ENCODE peak calls at places on chromosome 20, in four cellular contexts. One of them, this sample, is unnamed.

GRCh38 chr20:43528258-43528875 is 20.9 kb downstream of the L3MBTL1 start:
- DNase-seq in brain microvascular endothelial cell: no peak
- DNase-seq in fibroblast of mammary gland: no peak
- DNase-seq in stomach: no peak
- DNase-seq in this sample: no peak

GRCh38 chr20:3929713-3930060 is 40.5 kb downstream of the PANK2 start:
- DNase-seq in brain microvascular endothelial cell: no peak
- DNase-seq in fibroblast of mammary gland: no peak
- DNase-seq in stomach: no peak
- DNase-seq in this sample: no peak

GRCh38 chr20:9301129-9302072 is 213.0 kb upstream of the LAMP5 start:
- DNase-seq in brain microvascular endothelial cell: peak
- DNase-seq in stomach: no peak
- DNase-seq in fibroblast of mammary gland: peak
- DNase-seq in this sample: peak

GRCh38 chr20:12207875-12208274 is 290.2 kb downstream of the BTBD3 start:
- DNase-seq in brain microvascular endothelial cell: peak
- DNase-seq in stomach: peak
- DNase-seq in fibroblast of mammary gland: peak
- DNase-seq in this sample: no peak

GRCh38 chr20:45279992-45280391 is 25.6 kb upstream of the SLPI start:
- DNase-seq in brain microvascular endothelial cell: no peak
- DNase-seq in stomach: no peak
- DNase-seq in fibroblast of mammary gland: no peak
- DNase-seq in this sample: no peak

GRCh38 chr20:8457978-8458377 is 325.9 kb downstream of the PLCB1 start:
- DNase-seq in stomach: no peak
- DNase-seq in brain microvascular endothelial cell: no peak
- DNase-seq in fibroblast of mammary gland: no peak
- DNase-seq in this sample: no peak

GRCh38 chr20:47502801-47503239 is 1.1 kb downstream of the NCOA3 start:
- DNase-seq in stomach: no peak
- DNase-seq in fibroblast of mammary gland: peak
- DNase-seq in brain microvascular endothelial cell: peak
- DNase-seq in this sample: no peak

GRCh38 chr20:46128310-46129151 is 10.4 kb downstream of the CD40 start:
- DNase-seq in fibroblast of mammary gland: no peak
- DNase-seq in stomach: peak
- DNase-seq in brain microvascular endothelial cell: no peak
- DNase-seq in this sample: peak

GRCh38 chr20:20237093-20237959 is 130.6 kb upstream of the INSM1 start:
- DNase-seq in brain microvascular endothelial cell: peak
- DNase-seq in fibroblast of mammary gland: peak
- DNase-seq in stomach: peak
- DNase-seq in this sample: peak

GRCh38 chr20:47929368-47930115 is 144.3 kb upstream of the SULF2 start:
- DNase-seq in brain microvascular endothelial cell: no peak
- DNase-seq in stomach: no peak
- DNase-seq in fibroblast of mammary gland: peak
- DNase-seq in this sample: no peak

GRCh38 chr20:9516658-9516987 is 2.2 kb downstream of the LAMP5 start:
- DNase-seq in fibroblast of mammary gland: no peak
- DNase-seq in brain microvascular endothelial cell: no peak
- DNase-seq in stomach: no peak
- DNase-seq in this sample: no peak

GRCh38 chr20:43999848-44000247 is 85.2 kb downstream of the TOX2 start:
- DNase-seq in fibroblast of mammary gland: no peak
- DNase-seq in brain microvascular endothelial cell: no peak
- DNase-seq in stomach: no peak
- DNase-seq in this sample: no peak

GRCh38 chr20:51837876-51838420 is 35.6 kb upstream of the SALL4 start:
- DNase-seq in stomach: no peak
- DNase-seq in fibroblast of mammary gland: no peak
- DNase-seq in brain microvascular endothelial cell: no peak
- DNase-seq in this sample: no peak

GRCh38 chr20:39568090-39568489 is 605.9 kb downstream of the DHX35 start:
- DNase-seq in brain microvascular endothelial cell: no peak
- DNase-seq in fibroblast of mammary gland: no peak
- DNase-seq in stomach: no peak
- DNase-seq in this sample: no peak

GRCh38 chr20:21509597-21510331 is 4.1 kb downstream of the NKX2-2 start:
- DNase-seq in fibroblast of mammary gland: peak
- DNase-seq in brain microvascular endothelial cell: no peak
- DNase-seq in stomach: no peak
- DNase-seq in this sample: no peak

GRCh38 chr20:51458751-51459439 is 83.6 kb downstream of the NFATC2 start:
- DNase-seq in brain microvascular endothelial cell: no peak
- DNase-seq in fibroblast of mammary gland: no peak
- DNase-seq in stomach: no peak
- DNase-seq in this sample: no peak

GRCh38 chr20:46031701-46032254 is 2.8 kb downstream of the SLC12A5 start:
- DNase-seq in brain microvascular endothelial cell: no peak
- DNase-seq in fibroblast of mammary gland: no peak
- DNase-seq in stomach: peak
- DNase-seq in this sample: peak

GRCh38 chr20:60935971-60936370 is 316.1 kb upstream of the CDH4 start:
- DNase-seq in fibroblast of mammary gland: no peak
- DNase-seq in brain microvascular endothelial cell: no peak
- DNase-seq in stomach: no peak
- DNase-seq in this sample: no peak

GRCh38 chr20:58661298-58662141 is 10.4 kb downstream of the STX16 start:
- DNase-seq in stomach: no peak
- DNase-seq in fibroblast of mammary gland: no peak
- DNase-seq in brain microvascular endothelial cell: no peak
- DNase-seq in this sample: peak

GRCh38 chr20:55394592-55394991 is 610.7 kb downstream of the CBLN4 start:
- DNase-seq in fibroblast of mammary gland: no peak
- DNase-seq in stomach: no peak
- DNase-seq in brain microvascular endothelial cell: no peak
- DNase-seq in this sample: no peak

GRCh38 chr20:10855031-10855430 is 181.2 kb upstream of the JAG1 start:
- DNase-seq in brain microvascular endothelial cell: no peak
- DNase-seq in fibroblast of mammary gland: peak
- DNase-seq in stomach: no peak
- DNase-seq in this sample: no peak

GRCh38 chr20:4012631-4013030 is 2.7 kb downstream of the RNF24 start:
- DNase-seq in stomach: no peak
- DNase-seq in fibroblast of mammary gland: peak
- DNase-seq in brain microvascular endothelial cell: no peak
- DNase-seq in this sample: no peak

GRCh38 chr20:7993238-7993637 is 26.3 kb downstream of the TMX4 start:
- DNase-seq in fibroblast of mammary gland: no peak
- DNase-seq in stomach: no peak
- DNase-seq in brain microvascular endothelial cell: no peak
- DNase-seq in this sample: no peak

GRCh38 chr20:43667341-43668132 is 623 bp downstream of the MYBL2 start:
- DNase-seq in brain microvascular endothelial cell: no peak
- DNase-seq in stomach: no peak
- DNase-seq in fibroblast of mammary gland: peak
- DNase-seq in this sample: no peak

GRCh38 chr20:2879148-2879547 is 5.9 kb downstream of the PTPRA start:
- DNase-seq in stomach: no peak
- DNase-seq in fibroblast of mammary gland: peak
- DNase-seq in brain microvascular endothelial cell: peak
- DNase-seq in this sample: no peak

GRCh38 chr20:2840138-2840966 is at the start of the genes PCED1A and VPS16:
- DNase-seq in fibroblast of mammary gland: peak
- DNase-seq in brain microvascular endothelial cell: peak
- DNase-seq in stomach: peak
- DNase-seq in this sample: peak

GRCh38 chr20:19098092-19098491 is 114.3 kb upstream of the SLC24A3 start:
- DNase-seq in fibroblast of mammary gland: no peak
- DNase-seq in brain microvascular endothelial cell: no peak
- DNase-seq in stomach: no peak
- DNase-seq in this sample: no peak

GRCh38 chr20:39269031-39269461 is 306.9 kb downstream of the DHX35 start:
- DNase-seq in fibroblast of mammary gland: peak
- DNase-seq in stomach: peak
- DNase-seq in brain microvascular endothelial cell: peak
- DNase-seq in this sample: peak

DNA sequence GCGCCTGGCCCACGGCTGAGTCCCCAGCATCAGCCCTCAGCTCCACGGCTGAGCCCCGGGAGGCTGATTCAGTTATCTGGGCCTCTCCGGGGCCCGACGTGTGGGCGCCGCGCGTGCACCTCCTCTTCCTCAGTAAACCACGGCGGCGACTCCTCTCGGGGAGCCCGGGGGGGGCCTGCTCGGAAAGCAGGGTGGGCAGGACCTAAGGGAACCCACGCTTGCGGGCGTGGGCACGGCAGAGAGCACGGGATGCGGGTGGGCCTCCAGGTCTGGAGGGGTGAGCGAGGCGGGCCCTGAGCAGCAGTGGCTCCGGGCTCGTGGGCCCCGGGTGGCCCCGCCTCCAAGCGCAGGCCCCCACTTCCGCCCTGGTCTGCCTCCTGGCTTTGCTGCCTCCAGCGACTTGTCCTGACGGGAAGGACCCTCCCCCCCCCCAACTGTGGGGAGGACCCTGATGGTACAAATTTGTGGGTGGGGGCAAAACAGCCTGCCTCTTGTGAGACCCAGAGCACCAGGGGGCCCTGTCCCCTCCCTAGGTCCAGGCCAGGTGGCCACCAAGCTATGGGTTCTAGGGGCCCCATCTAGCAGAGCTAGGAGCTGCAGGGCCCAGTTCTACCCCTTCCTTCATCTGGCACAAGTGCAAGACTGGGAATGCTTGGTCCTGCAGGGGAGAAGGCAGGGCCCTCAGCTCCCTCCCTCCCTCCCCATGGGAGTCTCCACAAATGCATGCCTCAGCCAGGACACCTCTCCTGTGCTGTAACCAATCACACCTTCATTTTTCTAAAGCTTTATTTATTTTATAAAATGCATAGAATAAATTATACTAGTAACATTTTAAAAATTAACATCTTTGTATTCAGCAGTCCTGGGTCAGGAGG is 16.9 kb downstream of the UCKL1 start:
- DNase-seq in stomach: no peak
- DNase-seq in fibroblast of mammary gland: no peak
- DNase-seq in brain microvascular endothelial cell: no peak
- DNase-seq in this sample: no peak
- H3K4me3 ChIP-seq in stomach: no peak
- H3K4me3 ChIP-seq in fibroblast of mammary gland: no peak
- H3K4me3 ChIP-seq in brain microvascular endothelial cell: no peak
- H3K4me3 ChIP-seq in this sample: no peak

DNA sequence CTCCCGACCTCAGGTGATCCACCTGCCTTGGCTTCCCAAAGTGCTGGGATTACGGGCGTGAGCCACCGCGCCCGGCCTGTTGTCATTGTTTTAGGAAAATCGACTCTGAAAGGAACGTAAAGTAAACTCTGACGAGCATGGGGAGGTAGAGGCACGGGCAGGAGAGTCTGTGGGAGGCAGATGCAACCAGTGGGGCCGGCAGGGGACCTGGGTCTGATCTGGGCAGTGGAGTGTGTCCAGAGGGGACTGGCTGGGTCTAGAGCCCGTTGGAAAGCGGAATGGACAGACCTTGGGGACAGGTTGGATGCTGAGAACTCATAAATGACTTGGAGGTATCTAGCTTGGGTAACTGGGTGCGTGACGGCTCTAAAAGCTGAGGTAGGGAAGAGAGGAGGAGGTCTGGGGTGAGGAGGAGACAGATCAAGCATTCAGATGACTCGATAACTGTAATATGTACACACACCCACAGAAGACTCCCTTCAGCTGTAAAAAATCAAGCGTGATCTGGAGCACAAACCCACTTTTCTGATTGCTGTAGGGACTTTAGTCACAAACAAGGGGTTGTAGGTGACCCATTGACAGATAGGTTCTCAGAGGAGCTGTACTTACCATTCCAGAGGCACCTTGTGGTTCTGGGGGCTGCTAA is 22.4 kb downstream of the MANBAL start:
- DNase-seq in fibroblast of mammary gland: no peak
- DNase-seq in stomach: no peak
- DNase-seq in brain microvascular endothelial cell: no peak
- DNase-seq in this sample: no peak
- H3K4me3 ChIP-seq in fibroblast of mammary gland: no peak
- H3K4me3 ChIP-seq in stomach: no peak
- H3K4me3 ChIP-seq in brain microvascular endothelial cell: no peak
- H3K4me3 ChIP-seq in this sample: no peak

GRCh38 chr20:54067606-54068174 is 2.7 kb downstream of the BCAS1 start:
- DNase-seq in fibroblast of mammary gland: no peak
- DNase-seq in brain microvascular endothelial cell: no peak
- DNase-seq in stomach: peak
- DNase-seq in this sample: peak
- H3K4me3 ChIP-seq in fibroblast of mammary gland: no peak
- H3K4me3 ChIP-seq in brain microvascular endothelial cell: no peak
- H3K4me3 ChIP-seq in stomach: no peak
- H3K4me3 ChIP-seq in this sample: no peak

GRCh38 chr20:57632286-57632685 is 12.1 kb upstream of the ZBP1 start:
- DNase-seq in fibroblast of mammary gland: no peak
- DNase-seq in stomach: no peak
- DNase-seq in brain microvascular endothelial cell: no peak
- DNase-seq in this sample: no peak
- H3K4me3 ChIP-seq in fibroblast of mammary gland: no peak
- H3K4me3 ChIP-seq in stomach: no peak
- H3K4me3 ChIP-seq in brain microvascular endothelial cell: no peak
- H3K4me3 ChIP-seq in this sample: no peak

GRCh38 chr20:53346266-53346665 is 247.4 kb downstream of the ZNF217 start:
- DNase-seq in brain microvascular endothelial cell: peak
- DNase-seq in fibroblast of mammary gland: no peak
- DNase-seq in stomach: no peak
- DNase-seq in this sample: no peak

GRCh38 chr20:53344891-53345290 is 248.7 kb downstream of the ZNF217 start:
- DNase-seq in fibroblast of mammary gland: no peak
- DNase-seq in stomach: no peak
- DNase-seq in brain microvascular endothelial cell: no peak
- DNase-seq in this sample: no peak

GRCh38 chr20:53342429-53342828 is 251.2 kb downstream of the ZNF217 start:
- DNase-seq in brain microvascular endothelial cell: no peak
- DNase-seq in fibroblast of mammary gland: no peak
- DNase-seq in stomach: no peak
- DNase-seq in this sample: no peak

GRCh38 chr20:53345536-53346070 is 248.0 kb downstream of the ZNF217 start:
- DNase-seq in brain microvascular endothelial cell: no peak
- DNase-seq in stomach: no peak
- DNase-seq in fibroblast of mammary gland: no peak
- DNase-seq in this sample: no peak

GRCh38 chr20:53343433-53343832 is 250.2 kb downstream of the ZNF217 start:
- DNase-seq in fibroblast of mammary gland: no peak
- DNase-seq in brain microvascular endothelial cell: no peak
- DNase-seq in stomach: peak
- DNase-seq in this sample: no peak
- H3K4me3 ChIP-seq in fibroblast of mammary gland: no peak
- H3K4me3 ChIP-seq in brain microvascular endothelial cell: no peak
- H3K4me3 ChIP-seq in stomach: peak
- H3K4me3 ChIP-seq in this sample: no peak